ENCODE peak calls at places on chromosomes 5 and 9, in seven cellular contexts. V, U, R, J, B, Q and N are unnamed samples.

GRCh38 chr5:88045931-88046461 is 222.6 kb downstream of the TMEM161B start:
- DNase-seq in J (no peak), B (no peak), Q (no peak), V (no peak), R (no peak), U (no peak), N (no peak)

GRCh38 chr5:127757576-127757975 is 54.4 kb downstream of the CCDC192 start:
- DNase-seq in R (peak), Q (no peak), B (no peak), J (peak), V (peak), U (peak), N (peak)

GRCh38 chr5:101829255-101829654 is 466.8 kb downstream of the SLCO4C1 start:
- DNase-seq in Q (no peak), R (no peak), J (no peak), U (no peak), V (no peak), B (no peak), N (no peak)

GRCh38 chr9:114914139-114914538 is 16.3 kb downstream of the TNFSF8 start:
- DNase-seq in U (peak), J (no peak), V (no peak), Q (no peak), R (no peak), B (no peak), N (no peak)

GRCh38 chr9:129160712-129161533 is 17.1 kb downstream of the IER5L start:
- DNase-seq in U (no peak), B (no peak), V (peak), J (no peak), R (no peak), Q (no peak), N (no peak)

GRCh38 chr9:123834218-123834906 is 95.6 kb downstream of the DENND1A start:
- DNase-seq in U (peak), J (no peak), Q (no peak), R (no peak), V (peak), B (no peak), N (no peak)

GRCh38 chr9:34332370-34332964 is 3.1 kb downstream of the NUDT2 start:
- DNase-seq in Q (no peak), J (peak), B (no peak), V (peak), U (peak), R (peak), N (peak)

GRCh38 chr5:151085517-151086031 is 4.7 kb upstream of the TNIP1 start:
- DNase-seq in J (no peak), V (peak), B (no peak), U (peak), R (peak), Q (no peak), N (no peak)

GRCh38 chr5:95835682-95836405 is 13.3 kb upstream of the GLRX start:
- DNase-seq in B (no peak), R (no peak), U (no peak), Q (no peak), J (no peak), V (no peak), N (no peak)

GRCh38 chr5:11302663-11303062 is 541.6 kb upstream of the DAP start:
- DNase-seq in B (no peak), R (no peak), V (no peak), Q (no peak), U (no peak), J (no peak), N (no peak)

GRCh38 chr5:58542709-58543108 is 40.2 kb upstream of the RAB3C start:
- DNase-seq in V (no peak), U (no peak), Q (no peak), B (no peak), J (no peak), R (no peak), N (no peak)

GRCh38 chr9:120510816-120511215 is 69.2 kb downstream of the CDK5RAP2 start:
- DNase-seq in V (no peak), Q (no peak), B (no peak), U (no peak), R (peak), J (no peak), N (no peak)

GRCh38 chr9:121692606-121693505 is 41.4 kb downstream of the DAB2IP start:
- DNase-seq in R (peak), J (no peak), B (no peak), V (peak), U (peak), Q (no peak), N (no peak)

GRCh38 chr9:78905387-78905786 is 608.5 kb downstream of the PSAT1 start:
- DNase-seq in V (no peak), B (no peak), J (no peak), R (no peak), Q (no peak), U (no peak), N (no peak)

GRCh38 chr9:86202338-86202882 is 57.0 kb downstream of the C9orf153 start:
- DNase-seq in V (peak), B (no peak), J (no peak), U (peak), Q (no peak), R (peak), N (peak)

GRCh38 chr9:134130503-134131375 is 5.1 kb upstream of the WDR5 start:
- DNase-seq in B (peak), U (peak), Q (no peak), R (no peak), J (no peak), V (no peak), N (no peak)

GRCh38 chr9:137828527-137829259 is 48.9 kb upstream of the CACNA1B start:
- DNase-seq in Q (no peak), V (peak), U (no peak), J (peak), B (no peak), R (peak), N (peak)

GRCh38 chr5:131659290-131659689 is 24.3 kb upstream of the RAPGEF6 start:
- DNase-seq in B (no peak), V (no peak), R (no peak), J (no peak), U (no peak), Q (no peak), N (no peak)

GRCh38 chr5:174533771-174534221 is 190.6 kb upstream of the MSX2 start:
- DNase-seq in V (peak), Q (no peak), J (no peak), U (peak), R (peak), B (no peak), N (no peak)

GRCh38 chr9:132182609-132183073 is 20.8 kb downstream of the NTNG2 start:
- DNase-seq in U (no peak), J (no peak), B (no peak), Q (no peak), R (no peak), V (no peak), N (no peak)

GRCh38 chr5:122871669-122872068 is 26.3 kb downstream of the SNX24 start:
- DNase-seq in J (no peak), V (no peak), R (no peak), B (no peak), Q (no peak), U (peak), N (no peak)

GRCh38 chr9:94869415-94869838 is 142.9 kb downstream of the AOPEP start:
- DNase-seq in Q (no peak), J (no peak), B (no peak), U (no peak), V (peak), R (no peak), N (no peak)

GRCh38 chr5:78747703-78748359 is 99.3 kb upstream of the LHFPL2 start:
- DNase-seq in V (peak), Q (no peak), U (peak), B (no peak), J (no peak), R (no peak), N (no peak)

GRCh38 chr5:43190755-43191603 is 1.0 kb upstream of the NIM1K start:
- DNase-seq in U (peak), Q (no peak), V (peak), B (no peak), R (peak), J (no peak), N (no peak)